ENCODE peak calls at places on chromosomes 6 and 20, in four cellular contexts. I is fibroblast of lung, T is esophagus squamous epithelium, X is cardiac fibroblast. L is an unnamed sample.

GRCh38 chr20:11935754-11936551 is 18.3 kb downstream of the BTBD3 start:
- DNase-seq in I (no peak), X (no peak), T (no peak), L (no peak)

GRCh38 chr6:116616757-116617093 is 446 bp downstream of the RSPH4A start:
- DNase-seq in T (no peak), X (no peak), I (no peak), L (no peak)

GRCh38 chr6:156808287-156808686 is 31.1 kb downstream of the ARID1B start:
- DNase-seq in T (no peak), I (peak), X (peak), L (no peak)

GRCh38 chr6:25266425-25267135 is 12.6 kb upstream of the CARMIL1 start:
- DNase-seq in I (no peak), T (no peak), X (no peak), L (no peak)

GRCh38 chr6:158256746-158257424 is 55.4 kb upstream of the TULP4 start:
- DNase-seq in T (no peak), X (no peak), I (no peak), L (no peak)

GRCh38 chr6:20098267-20098876 is 113.9 kb downstream of the MBOAT1 start:
- DNase-seq in X (peak), T (no peak), I (no peak), L (no peak)

GRCh38 chr20:46568570-46569129 is 18.2 kb upstream of the OCSTAMP start:
- DNase-seq in T (no peak), I (peak), X (peak), L (peak)

GRCh38 chr20:20297181-20297580 is 70.7 kb upstream of the INSM1 start:
- DNase-seq in I (no peak), T (no peak), X (no peak), L (no peak)

GRCh38 chr20:17728074-17728473 is 28.3 kb downstream of the BANF2 start:
- DNase-seq in I (no peak), T (no peak), X (no peak), L (no peak)

GRCh38 chr20:48983423-48984400 is 62.2 kb downstream of the ARFGEF2 start:
- DNase-seq in X (peak), I (peak), T (no peak), L (peak)

GRCh38 chr6:163724196-163724595 is 309.7 kb downstream of the QKI start:
- DNase-seq in I (no peak), T (no peak), X (no peak), L (no peak)

GRCh38 chr20:41309817-41310216 is 7.7 kb downstream of the ZHX3 start:
- DNase-seq in I (peak), T (no peak), X (peak), L (peak)

GRCh38 chr20:63978319-63979220 is 872 bp downstream of the SAMD10 start:
- DNase-seq in T (no peak), I (no peak), X (peak), L (peak)

GRCh38 chr6:20948531-20948930 is 414.3 kb downstream of the CDKAL1 start:
- DNase-seq in T (no peak), X (no peak), I (no peak), L (no peak)

GRCh38 chr6:116840091-116840490 is 11.2 kb upstream of the GPRC6A start:
- DNase-seq in X (no peak), T (no peak), I (peak), L (peak)

GRCh38 chr20:5080384-5080877 is 39.3 kb downstream of the PCNA start:
- DNase-seq in T (no peak), X (peak), I (peak), L (peak)

GRCh38 chr6:127162808-127163207 is 44.3 kb downstream of the RSPO3 start:
- DNase-seq in T (no peak), I (peak), X (peak), L (no peak)

GRCh38 chr6:118333772-118334171 is 214.3 kb upstream of the PLN start:
- DNase-seq in I (no peak), T (no peak), X (no peak), L (no peak)

GRCh38 chr6:131948692-131949614 is 2.2 kb downstream of the CCN2 start:
- DNase-seq in X (peak), T (no peak), I (peak), L (peak)

GRCh38 chr6:1485678-1486077 is 96.3 kb downstream of the FOXF2 start:
- DNase-seq in I (peak), T (no peak), X (peak), L (peak)

GRCh38 chr20:8449120-8449519 is 317.1 kb downstream of the PLCB1 start:
- DNase-seq in X (no peak), I (no peak), T (no peak), L (no peak)

GRCh38 chr6:3208775-3209113 is 18.7 kb downstream of the TUBB2B start:
- DNase-seq in I (no peak), X (no peak), T (no peak), L (no peak)

GRCh38 chr6:3209114-3210023 is 18.1 kb downstream of the TUBB2B start:
- DNase-seq in I (peak), T (peak), X (peak), L (peak)

GRCh38 chr6:3206339-3207015 is 21.0 kb downstream of the TUBB2B start:
- DNase-seq in X (no peak), T (no peak), I (no peak), L (no peak)

GRCh38 chr6:3210024-3210610 is 17.3 kb downstream of the TUBB2B start:
- DNase-seq in I (no peak), X (no peak), T (no peak), L (no peak)

DNA sequence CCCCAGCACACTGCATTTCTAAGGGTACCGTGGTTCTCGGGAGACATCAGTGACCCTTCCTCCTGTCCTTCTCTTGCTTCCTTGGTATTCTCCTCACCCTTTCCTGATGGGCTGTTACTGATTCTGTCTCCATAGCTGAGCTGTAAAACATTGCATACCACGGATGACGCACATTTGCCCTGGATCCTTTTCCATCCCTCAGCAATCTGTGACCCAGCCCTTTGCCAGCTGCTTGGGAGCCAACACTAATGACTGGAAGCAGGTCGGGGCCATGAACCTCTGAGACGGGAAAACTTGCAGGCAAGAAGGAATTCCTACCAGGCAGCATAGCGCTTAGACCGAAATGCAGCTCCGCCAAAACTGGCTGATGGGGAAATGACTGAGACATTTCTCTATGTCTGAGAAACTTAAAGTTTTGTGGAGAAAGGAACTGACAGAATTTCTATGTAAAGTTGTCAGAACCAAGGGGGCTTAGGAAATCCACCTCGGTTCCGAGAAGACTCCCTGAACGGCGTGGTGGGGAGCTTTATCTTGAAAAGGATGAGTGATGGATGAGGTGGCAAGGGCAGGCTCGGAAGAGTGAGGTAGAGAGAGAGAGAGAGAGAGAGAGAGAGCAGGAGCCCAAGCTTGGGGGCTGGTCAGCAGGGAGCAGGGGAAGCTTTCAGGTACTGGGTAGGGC is 19.2 kb downstream of the TUBB2B start:
- DNase-seq in I (peak), X (peak), T (no peak), L (peak)
- H3K4me3 ChIP-seq in I (no peak), X (no peak), T (no peak), L (no peak)

GRCh38 chr6:90479603-90479926 is 107.3 kb downstream of the MAP3K7 start:
- DNase-seq in T (no peak), I (no peak), X (no peak), L (no peak)
- TF ChIP-seq CTCF in T (no peak), I (no peak), X (no peak), L (no peak)

DNA sequence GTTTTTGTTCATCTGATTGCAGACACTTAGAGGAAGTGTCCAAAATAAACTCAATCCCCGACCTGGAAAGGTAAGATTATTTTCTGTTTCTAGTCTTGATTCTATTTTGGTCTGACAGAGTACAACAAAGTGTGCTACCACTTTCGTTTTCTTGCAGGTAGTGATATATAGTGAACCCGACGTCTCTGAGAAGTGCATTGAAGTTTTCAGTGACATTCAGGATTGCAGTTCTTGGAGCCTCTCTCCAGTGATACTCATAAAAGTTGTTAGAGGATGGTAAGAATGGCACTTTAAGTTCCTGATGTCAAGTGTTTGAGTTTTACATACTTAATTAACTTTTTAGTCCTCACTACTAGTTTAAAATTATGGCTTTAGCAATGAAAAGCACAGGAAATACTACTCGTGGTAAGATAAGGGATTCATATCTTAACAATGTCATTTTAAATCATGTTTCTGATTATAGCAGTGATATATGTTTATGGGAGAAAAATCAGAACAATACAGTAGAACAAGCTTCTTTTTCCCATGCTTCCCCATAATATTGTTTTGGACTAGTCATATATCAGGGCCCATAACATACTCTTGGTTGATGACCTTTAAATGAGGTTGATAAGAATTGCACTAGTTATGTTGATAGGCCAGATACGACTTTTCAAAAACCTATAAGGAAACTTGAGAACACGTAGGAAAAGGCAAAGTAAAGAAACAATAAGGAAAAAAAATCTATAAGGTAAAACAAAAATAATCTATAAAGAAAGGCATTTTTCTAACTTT is 104.0 kb downstream of the RTN4IP1 start:
- DNase-seq in T (no peak), X (no peak), I (no peak), L (peak)
- H3K4me3 ChIP-seq in T (peak), X (no peak), I (no peak), L (peak)

GRCh38 chr6:166488081-166488685 is 98.3 kb downstream of the RAMACL start:
- DNase-seq in T (peak), I (peak), X (peak), L (peak)
- TF ChIP-seq CTCF in T (no peak), I (no peak), X (no peak), L (no peak)

GRCh38 chr6:41640436-41640835 is 2.2 kb downstream of the MDFI start:
- DNase-seq in T (no peak), X (peak), I (no peak), L (no peak)

GRCh38 chr6:41641352-41641925 is 3.2 kb downstream of the MDFI start:
- DNase-seq in T (no peak), I (no peak), X (no peak), L (no peak)

GRCh38 chr6:41638801-41639555 is 710 bp downstream of the MDFI start:
- DNase-seq in X (peak), I (peak), T (no peak), L (peak)

GRCh38 chr6:41638002-41638800 is at the start of gene MDFI:
- DNase-seq in X (peak), T (no peak), I (no peak), L (no peak)

DNA sequence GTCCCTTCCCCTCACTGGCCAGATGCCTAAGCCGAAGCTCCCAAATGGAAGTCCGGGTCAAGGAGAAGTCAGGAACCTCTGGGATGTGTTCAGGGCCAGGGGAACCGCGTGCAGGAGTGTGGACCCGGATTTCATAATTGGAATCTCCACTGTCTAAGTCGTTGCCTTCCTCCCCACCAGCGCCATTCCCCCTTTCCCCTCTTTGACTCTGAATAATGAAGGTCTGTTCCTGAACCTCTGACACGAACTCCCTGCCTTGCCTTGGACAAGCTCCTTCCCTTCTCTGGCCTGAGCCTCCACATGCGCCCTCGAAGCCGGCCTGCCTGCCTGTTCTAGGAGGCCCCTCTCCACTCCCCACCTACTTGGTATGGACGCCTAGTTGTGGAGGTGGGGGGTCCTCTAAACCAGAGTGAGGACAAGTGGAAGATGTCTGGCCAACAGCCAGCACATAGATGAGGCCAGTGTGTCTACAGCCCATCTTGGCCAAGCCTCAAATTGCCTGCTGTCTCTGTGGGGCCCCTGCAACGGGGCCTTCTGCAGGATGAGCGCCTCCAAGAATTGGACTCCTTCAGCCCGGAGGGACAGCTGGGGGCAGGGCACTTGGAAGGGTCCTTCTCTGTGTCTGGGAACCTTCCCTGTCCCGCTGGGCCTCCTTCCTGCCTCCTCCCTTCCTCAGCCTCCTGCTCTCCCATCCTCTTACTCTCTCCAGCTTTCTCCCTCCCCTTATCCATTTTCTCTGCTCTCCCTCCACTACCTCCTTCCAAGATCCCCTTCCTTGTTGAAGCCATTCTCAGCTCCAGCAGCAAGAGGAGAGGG is 1.5 kb downstream of the MDFI start:
- DNase-seq in I (no peak), T (no peak), X (peak), L (no peak)
- H3K4me3 ChIP-seq in I (no peak), T (peak), X (no peak), L (no peak)

DNA sequence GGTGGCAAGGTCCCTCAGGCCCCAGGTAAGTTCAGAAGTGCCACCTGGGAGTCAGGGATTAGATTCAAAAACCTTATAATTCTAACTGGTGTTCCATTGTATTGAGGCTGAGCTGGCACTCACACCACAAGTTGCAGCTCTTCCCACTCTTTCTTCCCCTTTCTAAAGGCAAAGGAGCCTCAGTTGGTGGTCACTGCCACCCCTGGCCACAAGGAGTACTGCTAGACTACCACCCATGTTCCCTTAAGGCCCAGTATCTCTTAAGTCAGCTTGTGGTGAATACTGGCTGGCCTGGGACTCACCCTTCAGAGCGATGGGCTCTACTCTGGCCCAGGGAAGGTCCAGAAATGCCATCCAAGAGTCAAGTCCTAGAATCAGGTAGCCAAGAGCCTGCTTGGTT is 421.1 kb upstream of the KHDRBS2 start:
- DNase-seq in T (no peak), X (no peak), I (no peak), L (no peak)
- TF ChIP-seq CTCF in T (no peak), X (no peak), I (no peak), L (no peak)

GRCh38 chr6:123587838-123588545 is 48.8 kb downstream of the TRDN start:
- DNase-seq in T (no peak), X (no peak), I (no peak), L (no peak)
- H3K4me3 ChIP-seq in T (no peak), X (no peak), I (no peak), L (no peak)

DNA sequence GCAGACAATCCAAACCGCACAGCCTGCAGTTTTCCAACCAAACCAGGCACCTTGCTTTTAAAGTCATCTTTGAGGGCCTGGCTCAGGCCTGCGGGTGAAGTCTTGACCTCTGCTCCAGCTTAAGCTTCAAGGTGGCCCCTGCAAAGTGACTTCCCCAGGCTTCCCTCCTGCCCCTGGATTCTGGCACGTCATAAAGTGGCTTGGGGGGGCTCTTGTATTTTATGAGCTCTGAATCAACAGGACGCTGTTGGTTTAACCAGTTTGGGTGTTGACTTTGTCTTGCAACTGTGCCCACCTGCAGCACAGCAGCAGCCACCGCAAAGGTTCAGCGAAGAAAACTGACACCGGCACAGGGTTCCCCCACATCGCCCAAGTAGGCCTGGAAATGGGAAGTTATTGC is 81.2 kb downstream of the NFATC2 start:
- DNase-seq in X (no peak), T (no peak), I (no peak), L (no peak)
- TF ChIP-seq CTCF in X (no peak), T (no peak), I (no peak), L (no peak)